ENCODE peak calls at places on chromosomes 2 and 18, in ten cellular contexts. O, Y, J, X, G, F, D, Q, P and B are unnamed samples.
A peak's percentile ranks its signal among the peaks of the same experiment; 100 is the strongest.

GRCh38 chr2:197360744-197361156 is 50.2 kb upstream of the ANKRD44 start:
- DNase-seq in O (no peak), Y (peak; percentile 75), J (no peak), X (no peak), G (peak; percentile 43), F (peak; percentile 65), D (no peak), Q (no peak), P (no peak), B (no peak)

GRCh38 chr18:9846162-9846915 is 39.4 kb upstream of the TXNDC2 start:
- DNase-seq in O (no peak), Y (no peak), J (no peak), X (no peak), G (no peak), F (no peak), D (no peak), Q (no peak), P (no peak), B (no peak)

GRCh38 chr2:240245706-240246105 is 105.2 kb upstream of the OTOS start:
- DNase-seq in O (no peak), Y (no peak), J (no peak), X (no peak), G (no peak), F (no peak), D (no peak), Q (peak; percentile 13), P (no peak), B (no peak)

GRCh38 chr18:77067315-77068061 is 65.1 kb downstream of the MBP start:
- DNase-seq in O (no peak), Y (peak; percentile 50), J (peak; percentile 73), X (peak; percentile 54), G (peak; percentile 93), F (peak; percentile 70), D (no peak), Q (peak; percentile 69), P (peak; percentile 66), B (no peak)

GRCh38 chr2:109340381-109340780 is 211.4 kb downstream of the SH3RF3 start:
- DNase-seq in O (no peak), Y (no peak), J (no peak), X (no peak), G (no peak), F (no peak), D (no peak), Q (no peak), P (no peak), B (no peak)

GRCh38 chr2:74846481-74846880 is 12.6 kb downstream of the HK2 start:
- DNase-seq in O (no peak), Y (no peak), J (no peak), X (no peak), G (no peak), F (no peak), D (no peak), Q (no peak), P (no peak), B (no peak)

GRCh38 chr2:26235089-26235488 is 9.3 kb downstream of the HADHA start:
- DNase-seq in O (no peak), Y (no peak), J (no peak), X (no peak), G (no peak), F (no peak), D (no peak), Q (no peak), P (no peak), B (no peak)

GRCh38 chr2:215830313-215830712 is 183.0 kb downstream of the MREG start:
- DNase-seq in O (no peak), Y (peak; percentile 53), J (no peak), X (no peak), G (peak; percentile 45), F (peak; percentile 79), D (no peak), Q (peak; percentile 43), P (no peak), B (no peak)

GRCh38 chr2:55553321-55553720 is 33.8 kb downstream of the CFAP36 start:
- DNase-seq in O (no peak), Y (no peak), J (no peak), X (no peak), G (no peak), F (no peak), D (no peak), Q (no peak), P (no peak), B (no peak)

GRCh38 chr2:170350929-170351826 is 173.2 kb downstream of the MYO3B start:
- DNase-seq in O (no peak), Y (no peak), J (no peak), X (no peak), G (no peak), F (no peak), D (no peak), Q (no peak), P (no peak), B (no peak)

GRCh38 chr2:144513388-144514100 is 6.4 kb downstream of the ZEB2 start:
- DNase-seq in O (no peak), Y (no peak), J (no peak), X (no peak), G (peak; percentile 78), F (no peak), D (no peak), Q (peak; percentile 56), P (peak; percentile 18), B (no peak)

GRCh38 chr18:12246849-12247808 is 7.0 kb upstream of the CIDEA start:
- DNase-seq in O (no peak), Y (no peak), J (no peak), X (no peak), G (peak; percentile 29), F (no peak), D (peak; percentile 61), Q (no peak), P (no peak), B (peak; percentile 66)

GRCh38 chr2:172119089-172119488 is 16.4 kb upstream of the DLX2 start:
- DNase-seq in O (no peak), Y (no peak), J (no peak), X (no peak), G (peak; percentile 88), F (peak; percentile 48), D (no peak), Q (no peak), P (no peak), B (no peak)

GRCh38 chr2:200735061-200735460 is 76.6 kb upstream of the BZW1 start:
- DNase-seq in O (no peak), Y (peak; percentile 43), J (peak; percentile 8), X (no peak), G (peak; percentile 75), F (no peak), D (no peak), Q (no peak), P (no peak), B (no peak)

GRCh38 chr2:46171441-46171953 is 125.7 kb upstream of the EPAS1 start:
- DNase-seq in O (peak; percentile 94), Y (peak; percentile 66), J (no peak), X (no peak), G (peak; percentile 95), F (peak; percentile 72), D (no peak), Q (no peak), P (no peak), B (no peak)